ENCODE peak calls at places on chromosomes 5 and 9, in nine cellular contexts. N is CD8-positive, alpha-beta T cell; Q is tibial artery; U is psoas muscle; Y is IMR-90; G is gastrocnemius medialis; K is thyroid gland; O is A549; Z is heart left ventricle. W is an unnamed sample.
A peak's percentile ranks its signal among the peaks of the same experiment; 100 is the strongest.

GRCh38 chr9:135905380-135906282 is 1.7 kb downstream of the CAMSAP1 start:
- DNase-seq in N (no peak), Q (no peak), U (no peak), Y (peak; percentile 38), G (no peak), K (no peak), O (no peak), Z (no peak), W (peak; percentile 55)

GRCh38 chr9:136533775-136534157 is 12.1 kb downstream of the NOTCH1 start:
- DNase-seq in N (peak; percentile 34), Q (peak; percentile 46), U (peak; percentile 54), Y (no peak), G (no peak), K (no peak), O (no peak), Z (peak; percentile 76), W (peak; percentile 86)

GRCh38 chr9:2214707-2215106 is 199.6 kb downstream of the SMARCA2 start:
- DNase-seq in N (no peak), Q (no peak), U (no peak), Y (no peak), G (no peak), K (no peak), O (no peak), Z (no peak), W (no peak)

GRCh38 chr5:56175465-56175864 is 57.7 kb downstream of the ANKRD55 start:
- DNase-seq in N (no peak), Q (peak; percentile 52), U (no peak), Y (peak; percentile 84), G (no peak), K (no peak), O (peak; percentile 22), Z (peak; percentile 49), W (no peak)

GRCh38 chr9:6842584-6842947 is 84.8 kb downstream of the KDM4C start:
- DNase-seq in N (no peak), Q (no peak), U (no peak), Y (peak; percentile 36), G (no peak), K (no peak), O (no peak), Z (no peak), W (no peak)

GRCh38 chr5:157165668-157166067 is 396 bp downstream of the GARIN3 start:
- DNase-seq in N (no peak), Q (no peak), U (no peak), Y (no peak), G (no peak), K (no peak), O (no peak), Z (no peak), W (no peak)

GRCh38 chr5:1666812-1667588 is 132.6 kb downstream of the MRPL36 start:
- DNase-seq in N (peak; percentile 26), Q (no peak), U (no peak), Y (no peak), G (no peak), K (peak; percentile 56), O (peak; percentile 33), Z (no peak), W (peak; percentile 65)

GRCh38 chr5:150085950-150086715 is at the start of gene CSF1R:
- DNase-seq in N (no peak), Q (no peak), U (no peak), Y (no peak), G (no peak), K (no peak), O (no peak), Z (no peak), W (peak; percentile 65)

GRCh38 chr5:177479774-177480173 is 6.3 kb upstream of the DBN1 start:
- DNase-seq in N (no peak), Q (no peak), U (no peak), Y (peak; percentile 71), G (no peak), K (peak; percentile 20), O (no peak), Z (no peak), W (peak; percentile 64)

GRCh38 chr5:179967489-179967888 is 59.8 kb upstream of the TBC1D9B start:
- DNase-seq in N (no peak), Q (no peak), U (no peak), Y (peak; percentile 20), G (no peak), K (no peak), O (no peak), Z (no peak), W (no peak)

GRCh38 chr5:79130781-79131180 is 19.2 kb downstream of the BHMT start:
- DNase-seq in N (no peak), Q (no peak), U (no peak), Y (no peak), G (no peak), K (no peak), O (no peak), Z (no peak), W (no peak)

GRCh38 chr5:77990020-77990419 is 213.9 kb upstream of the TBCA start:
- DNase-seq in N (no peak), Q (no peak), U (no peak), Y (no peak), G (no peak), K (no peak), O (no peak), Z (no peak), W (no peak)

GRCh38 chr9:73906671-73907070 is 590.5 kb upstream of the RORB start:
- DNase-seq in N (no peak), Q (no peak), U (no peak), Y (no peak), G (no peak), K (no peak), O (no peak), Z (no peak), W (no peak)

DNA sequence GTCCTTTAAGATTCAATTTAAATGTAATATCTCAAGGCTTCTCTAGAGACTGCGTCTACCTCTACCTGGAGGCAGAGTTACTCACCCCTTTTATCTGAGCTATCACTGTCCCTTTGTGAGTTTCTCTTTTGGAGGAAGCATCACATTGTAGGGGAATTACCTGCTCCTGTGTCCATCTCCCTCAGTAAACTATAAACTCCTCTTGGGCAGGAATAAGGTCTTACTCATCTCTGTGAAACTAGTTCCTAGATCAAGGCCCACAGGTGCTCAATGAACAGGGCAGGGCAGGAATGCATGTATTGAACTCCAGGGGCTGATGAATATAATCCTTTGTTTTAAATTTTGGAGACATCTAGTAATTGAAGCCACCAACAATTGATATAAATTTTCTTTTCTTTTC is 139.8 kb upstream of the ERCC6L2 start:
- DNase-seq in N (no peak), Q (no peak), U (no peak), Y (no peak), G (no peak), K (no peak), O (no peak), Z (no peak), W (no peak)
- H3K4me1 ChIP-seq in N (peaks cover 18% of the 10 kb centered on the region), Q (no peaks in the 10 kb centered on the region), U (no peaks in the 10 kb centered on the region), Y (peaks cover 4% of the 10 kb centered on the region), G (no peaks in the 10 kb centered on the region), K (no peaks in the 10 kb centered on the region), O (no peaks in the 10 kb centered on the region), Z (no peaks in the 10 kb centered on the region), W (peaks cover 12% of the 10 kb centered on the region)

GRCh38 chr5:118253401-118254061 is 734.8 kb downstream of the DTWD2 start:
- DNase-seq in N (no peak), Q (no peak), U (no peak), Y (no peak), G (no peak), K (no peak), O (no peak), Z (no peak), W (no peak)
- TF ChIP-seq CTCF in N (no peak), Q (no peak), U (no peak), Y (no peak), G (no peak), K (no peak), O (no peak), Z (no peak), W (no peak)

DNA sequence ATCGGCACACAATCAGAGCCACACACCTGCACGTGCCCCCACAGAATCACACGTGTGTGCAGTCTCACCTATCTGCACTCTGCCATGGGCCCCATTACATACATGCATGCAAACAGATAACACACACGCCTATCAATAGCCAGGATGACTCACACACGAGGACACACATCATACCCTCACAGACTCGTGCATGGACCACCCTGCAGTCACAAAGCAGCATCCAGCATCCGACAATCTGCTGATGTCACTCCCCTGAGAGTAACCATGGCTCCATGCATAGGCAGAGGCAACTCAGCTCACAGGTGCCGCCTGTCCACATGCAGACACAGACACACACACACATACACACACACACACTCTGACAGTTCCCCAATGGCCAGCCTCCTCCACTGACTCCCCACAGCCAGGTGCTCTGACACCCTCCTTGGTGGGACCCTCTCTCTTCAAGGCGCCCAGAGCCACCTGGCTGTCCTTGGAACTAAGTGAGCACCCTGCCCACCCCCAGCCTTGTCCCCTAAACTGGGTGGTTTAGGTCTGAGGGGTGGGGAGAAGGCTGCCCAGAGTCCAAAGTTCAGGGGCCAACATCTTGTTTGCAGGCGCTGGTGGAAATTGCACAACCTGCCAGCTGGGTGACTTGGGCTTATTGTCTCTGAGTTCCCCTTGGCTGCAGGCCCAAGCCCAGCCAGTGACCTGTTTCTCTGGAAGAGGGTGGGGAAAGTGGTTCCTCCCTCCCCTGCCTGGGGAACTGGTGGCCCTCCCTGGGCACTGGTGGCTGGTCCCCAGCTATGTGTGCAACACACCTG is 34.6 kb upstream of the NEK6 start:
- DNase-seq in N (no peak), Q (peak; percentile 87), U (peak; percentile 79), Y (peak; percentile 38), G (peak; percentile 62), K (peak; percentile 71), O (no peak), Z (peak; percentile 89), W (peak; percentile 89)
- H3K4me3 ChIP-seq in N (no peak overlapping the region), Q (no peak overlapping the region), U (no peak overlapping the region), Y (no peak overlapping the region), G (no peak overlapping the region), K (no peak overlapping the region), O (no peak overlapping the region), Z (no peak overlapping the region), W (no peak overlapping the region)

GRCh38 chr5:171999100-171999499 is 7.3 kb downstream of the FBXW11 start:
- DNase-seq in N (no peak), Q (no peak), U (no peak), Y (no peak), G (no peak), K (no peak), O (no peak), Z (no peak), W (no peak)

GRCh38 chr5:171992305-171992704 is 14.1 kb downstream of the FBXW11 start:
- DNase-seq in N (no peak), Q (no peak), U (no peak), Y (no peak), G (no peak), K (no peak), O (no peak), Z (no peak), W (no peak)

GRCh38 chr5:171999877-172000276 is 6.6 kb downstream of the FBXW11 start:
- DNase-seq in N (no peak), Q (no peak), U (no peak), Y (no peak), G (no peak), K (no peak), O (no peak), Z (no peak), W (no peak)

GRCh38 chr5:171992813-171993212 is 13.6 kb downstream of the FBXW11 start:
- DNase-seq in N (no peak), Q (no peak), U (no peak), Y (no peak), G (no peak), K (no peak), O (no peak), Z (no peak), W (no peak)

DNA sequence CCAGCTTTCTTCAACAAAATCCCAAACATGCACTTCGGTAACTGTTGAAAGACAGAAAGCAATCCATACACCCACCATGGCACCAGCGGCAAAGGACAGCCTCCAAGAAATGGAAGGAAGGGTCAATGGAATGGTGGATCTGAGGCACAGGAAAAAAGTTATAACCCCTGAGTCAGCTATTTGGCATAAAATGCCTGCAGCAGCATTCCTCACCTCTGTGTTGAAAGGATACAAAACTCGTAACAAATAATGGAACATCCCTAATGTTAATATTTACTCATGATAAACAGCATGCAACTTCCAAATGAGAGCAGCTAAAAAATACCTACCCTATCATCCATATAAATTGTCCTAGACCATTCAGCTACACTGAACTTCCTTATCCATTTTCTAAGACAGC is 9.4 kb downstream of the FBXW11 start:
- DNase-seq in N (no peak), Q (no peak), U (no peak), Y (no peak), G (no peak), K (no peak), O (no peak), Z (no peak), W (no peak)
- H3K4me1 ChIP-seq in N (peaks cover 14% of the 10 kb centered on the region), Q (no peaks in the 10 kb centered on the region), U (peaks cover 12% of the 10 kb centered on the region), Y (peaks cover 8% of the 10 kb centered on the region), G (peaks cover 23% of the 10 kb centered on the region), K (peaks cover 36% of the 10 kb centered on the region), O (peaks cover 14% of the 10 kb centered on the region), Z (peaks cover 25% of the 10 kb centered on the region), W (peaks cover 39% of the 10 kb centered on the region)

W was measured in upper lobe of right lung.